ENCODE peak calls at places on chromosomes 13 and 19, in ten cellular contexts. N is dorsolateral prefrontal cortex, A is hepatocyte, X is GM12865, S is fibroblast of lung, I is tibial artery, J is prostate gland, O is mucosa of descending colon, V is fibroblast of pulmonary artery, W is breast epithelium. Q is an unnamed sample.

GRCh38 chr19:50743537-50743936 is 20.4 kb downstream of the CLEC11A start:
- DNase-seq in N (no peak), A (no peak), X (no peak), S (no peak), I (no peak), J (no peak), O (no peak), V (no peak), W (no peak), Q (no peak)

GRCh38 chr19:40646564-40647254 is 43.7 kb downstream of the NUMBL start:
- DNase-seq in N (no peak), A (no peak), X (no peak), S (no peak), I (no peak), J (no peak), O (no peak), V (no peak), W (no peak), Q (no peak)

GRCh38 chr19:32674959-32675719 is at the start of gene ANKRD27:
- DNase-seq in N (peak; percentile 97), A (peak; percentile 99), X (peak; percentile 99), S (peak; percentile 97), I (peak; percentile 98), J (peak; percentile 98), O (peak; percentile 99), V (peak; percentile 98), W (peak; percentile 97), Q (peak; percentile 97)

GRCh38 chr19:5585461-5586299 is 17.9 kb upstream of the TINCR start:
- DNase-seq in N (peak; percentile 35), A (no peak), X (no peak), S (no peak), I (no peak), J (peak; percentile 65), O (no peak), V (no peak), W (no peak), Q (no peak)

GRCh38 chr13:110138009-110138699 is 168.8 kb downstream of the COL4A1 start:
- DNase-seq in N (peak; percentile 75), A (peak; percentile 81), X (peak; percentile 53), S (peak; percentile 60), I (peak; percentile 73), J (peak; percentile 34), O (peak; percentile 59), V (peak; percentile 71), W (no peak), Q (peak; percentile 73)

GRCh38 chr19:11821474-11821873 is 7.4 kb downstream of the ZNF440 start:
- DNase-seq in N (no peak), A (no peak), X (no peak), S (no peak), I (no peak), J (no peak), O (no peak), V (peak; percentile 50), W (no peak), Q (no peak)

GRCh38 chr19:30648321-30648720 is 276.1 kb downstream of the ZNF536 start:
- DNase-seq in N (peak; percentile 38), A (no peak), X (no peak), S (no peak), I (no peak), J (no peak), O (no peak), V (no peak), W (no peak), Q (no peak)

GRCh38 chr19:48568345-48568886 is 16.4 kb downstream of the SULT2B1 start:
- DNase-seq in N (peak; percentile 66), A (peak; percentile 91), X (no peak), S (peak; percentile 92), I (peak; percentile 91), J (peak; percentile 96), O (peak; percentile 64), V (peak; percentile 87), W (peak; percentile 85), Q (peak; percentile 82)

GRCh38 chr19:30718728-30719127 is 346.5 kb downstream of the ZNF536 start:
- DNase-seq in N (no peak), A (no peak), X (no peak), S (no peak), I (no peak), J (no peak), O (no peak), V (no peak), W (no peak), Q (no peak)

GRCh38 chr13:43874512-43875092 is 4.9 kb downstream of the CCDC122 start:
- DNase-seq in N (no peak), A (no peak), X (peak; percentile 12), S (peak; percentile 65), I (no peak), J (no peak), O (no peak), V (peak; percentile 60), W (no peak), Q (no peak)

GRCh38 chr13:45205124-45205523 is 4.3 kb upstream of the KCTD4 start:
- DNase-seq in N (no peak), A (no peak), X (peak; percentile 15), S (no peak), I (no peak), J (no peak), O (no peak), V (no peak), W (no peak), Q (no peak)

DNA sequence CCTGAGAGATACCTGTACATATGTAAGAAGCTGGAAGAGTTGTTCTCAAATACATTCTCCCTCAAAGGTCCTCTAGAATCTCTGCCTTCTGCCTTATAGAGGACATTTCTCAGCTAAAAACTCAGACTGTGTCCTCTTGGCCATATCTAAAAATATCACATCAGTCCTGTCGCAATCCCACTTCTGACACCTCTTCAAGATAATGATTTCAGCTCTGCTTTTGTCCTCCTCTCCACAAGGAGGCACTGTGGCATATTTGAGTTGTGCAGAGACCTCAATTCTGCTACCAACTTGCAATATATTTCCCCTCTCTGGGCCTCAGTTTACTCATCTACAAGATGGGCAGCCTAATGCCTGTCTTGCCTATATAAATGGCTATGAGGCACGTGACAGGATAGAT is 16.6 kb downstream of the ADAMTS10 start:
- DNase-seq in N (no peak), A (no peak), X (no peak), S (no peak), I (no peak), J (no peak), O (no peak), V (peak; percentile 44), W (no peak), Q (no peak)
- TF ChIP-seq CTCF in N (peak; percentile 22), A (peak; percentile 16), X (no peak), S (no peak), I (peak; percentile 21), J (no peak), O (no peak), V (peak; percentile 34), W (no peak), Q (no peak)

GRCh38 chr19:1252818-1253513 is 4.6 kb downstream of the MIDN start:
- DNase-seq in N (peak; percentile 91), A (peak; percentile 95), X (peak; percentile 80), S (peak; percentile 99), I (peak; percentile 95), J (peak; percentile 91), O (peak; percentile 88), V (peak; percentile 98), W (peak; percentile 90), Q (peak; percentile 92)
- H3K4me3 ChIP-seq in N (peak overlapping the region; percentile 87), A (peak overlapping the region; percentile 98), X (peak overlapping the region; percentile 61), S (peak overlapping the region; percentile 92), I (peak overlapping the region; percentile 94), J (peak overlapping the region; percentile 95), O (no peak overlapping the region), V (peak overlapping the region; percentile 85), W (peak overlapping the region; percentile 83), Q (peak overlapping the region; percentile 96)

DNA sequence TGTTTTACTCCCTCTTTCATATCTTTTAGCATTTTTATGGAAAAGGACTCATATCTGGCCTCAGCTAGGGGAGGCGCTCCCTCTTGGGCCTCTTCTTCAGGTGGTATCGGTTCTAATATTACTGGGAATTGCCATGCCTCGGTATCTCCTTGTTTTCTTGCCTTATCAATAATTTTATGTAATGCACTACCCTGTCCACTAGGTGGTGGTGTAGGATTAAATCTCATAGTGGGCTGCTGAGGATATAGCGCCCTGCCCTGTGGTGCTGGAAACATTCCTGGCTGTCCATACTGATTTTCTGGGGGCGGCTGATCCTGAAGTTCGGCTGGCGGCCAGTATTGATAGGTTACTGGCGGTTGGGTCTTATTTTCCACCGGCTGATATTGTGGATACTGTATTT is 35.8 kb downstream of the ZNF420 start:
- DNase-seq in N (no peak), A (no peak), X (no peak), S (no peak), I (no peak), J (no peak), O (no peak), V (no peak), W (no peak), Q (no peak)
- TF ChIP-seq CTCF in N (peak; percentile 8), A (no peak), X (peak; percentile 4), S (peak; percentile 8), I (no peak), J (no peak), O (no peak), V (no peak), W (no peak), Q (no peak)

DNA sequence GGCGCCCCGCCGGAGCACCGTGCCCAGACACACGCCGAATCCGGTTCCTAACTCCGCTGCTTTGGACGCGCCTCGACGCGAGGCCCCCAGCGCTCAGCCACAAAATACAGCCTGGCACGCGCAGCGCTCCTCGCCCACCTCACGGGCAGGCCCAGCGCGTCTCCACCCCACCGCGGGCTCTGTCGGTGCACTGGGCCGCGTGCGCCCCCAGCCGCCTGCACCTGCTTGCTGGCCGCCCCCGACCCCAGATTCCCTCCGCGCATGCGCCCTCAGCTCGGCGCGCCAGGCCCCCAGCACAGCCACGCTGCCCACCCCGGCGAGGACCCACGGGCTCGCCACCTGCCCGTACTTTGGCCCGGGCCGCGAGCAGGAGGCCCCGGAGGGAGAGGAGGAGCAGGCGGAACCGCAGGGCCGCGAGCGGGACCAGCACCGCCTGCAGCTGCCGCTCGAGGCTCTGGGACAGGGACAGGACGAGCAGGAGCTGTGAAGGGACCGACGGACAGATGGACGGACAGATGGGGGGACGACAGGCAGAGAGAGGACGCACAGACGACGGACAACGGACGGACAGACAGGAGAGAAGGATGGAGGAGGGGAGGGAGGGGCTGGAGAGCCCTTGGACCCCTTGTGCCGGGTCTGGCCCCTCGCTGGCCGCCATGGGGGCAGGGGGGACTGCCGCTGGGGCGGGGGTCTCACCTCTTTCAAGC is 5.4 kb downstream of the ANO8 start:
- DNase-seq in N (no peak), A (peak; percentile 11), X (no peak), S (no peak), I (no peak), J (no peak), O (no peak), V (no peak), W (no peak), Q (no peak)
- H3K4me3 ChIP-seq in N (no peak overlapping the region), A (no peak overlapping the region), X (no peak overlapping the region), S (no peak overlapping the region), I (no peak overlapping the region), J (peak overlapping the region; percentile 26), O (no peak overlapping the region), V (no peak overlapping the region), W (peak overlapping the region; percentile 56), Q (no peak overlapping the region)